ENCODE peak calls at places on chromosomes 13 and 19, in nine cellular contexts. R is iris pigment epithelial cell; F is activated CD4-positive, alpha-beta T cell treated with anti-CD3 and anti-CD28 coated beads, Interleukin-2, amount 50 U/mL, for 1 hour; T is OCI-LY7; E is WTC11; D is ELF-1; N is SW480; J is activated naive CD4-positive, alpha-beta T cell treated with anti-CD3 and anti-CD28 coated beads, Interleukin-2, amount 10 ng/mL, durations not matched to agents 7 days and 5 days; O is activated CD4-positive, alpha-beta memory T cell treated with anti-CD3 and anti-CD28 coated beads, Interleukin-2, amount 10 ng/mL, durations not matched to agents 7 days and 5 days. W is an unnamed sample.

GRCh38 chr13:20482275-20482761 is 43.3 kb downstream of the CRYL1 start:
- DNase-seq in R (no peak), F (no peak), T (no peak), E (no peak), D (no peak), N (no peak), J (no peak), O (no peak), W (no peak)

GRCh38 chr19:13965926-13966683 is 13.8 kb downstream of the DCAF15 start:
- DNase-seq in R (no peak), F (no peak), T (no peak), E (no peak), D (no peak), N (no peak), J (no peak), O (no peak), W (no peak)

GRCh38 chr19:17610384-17610783 is 54.9 kb downstream of the COLGALT1 start:
- DNase-seq in R (peak), F (no peak), T (peak), E (no peak), D (no peak), N (peak), J (no peak), O (no peak), W (no peak)

GRCh38 chr13:112974676-112975075 is 5.7 kb downstream of the MCF2L start:
- DNase-seq in R (no peak), F (no peak), T (no peak), E (no peak), D (no peak), N (no peak), J (no peak), O (no peak), W (no peak)

GRCh38 chr13:90104764-90105163 is 1242.7 kb upstream of the MIR17HG start:
- DNase-seq in R (no peak), F (no peak), T (no peak), E (no peak), D (no peak), N (no peak), J (no peak), O (no peak), W (no peak)

GRCh38 chr19:995051-995827 is 5.0 kb upstream of the GRIN3B start:
- DNase-seq in R (no peak), F (no peak), T (no peak), E (no peak), D (no peak), N (peak), J (no peak), O (no peak), W (no peak)

GRCh38 chr19:11138659-11139526 is 16.7 kb downstream of the SPC24 start:
- DNase-seq in R (peak), F (no peak), T (no peak), E (peak), D (peak), N (peak), J (no peak), O (no peak), W (no peak)

GRCh38 chr13:97043302-97043701 is 49.0 kb upstream of the OXGR1 start:
- DNase-seq in R (peak), F (no peak), T (no peak), E (no peak), D (no peak), N (no peak), J (no peak), O (no peak), W (no peak)

GRCh38 chr19:37979547-37980082 is 72.6 kb downstream of the SIPA1L3 start:
- DNase-seq in R (no peak), F (no peak), T (peak), E (no peak), D (no peak), N (peak), J (no peak), O (no peak), W (no peak)